ENCODE peak calls at places on chromosome 12, in ten cellular contexts. O is progenitor cell of endocrine pancreas, N is body of pancreas, T is H9, Q is HFFc6, U is tibial artery, V is Panc1, G is PC-9, B is neural crest cell, X is A673. D is an unnamed sample.

GRCh38 chr12:119235352-119235751 is 56.6 kb downstream of the HSPB8 start:
- DNase-seq in O (no peak), B (no peak), T (peak), U (no peak), N (no peak), V (no peak), G (no peak), X (no peak), Q (no peak), D (no peak)

GRCh38 chr12:24945822-24946221 is 3.1 kb downstream of the BCAT1 start:
- DNase-seq in B (no peak), U (no peak), N (no peak), X (no peak), G (no peak), Q (no peak), T (no peak), V (no peak), O (no peak), D (no peak)

GRCh38 chr12:113370923-113371682 is 12.7 kb downstream of the PLBD2 start:
- DNase-seq in N (no peak), X (no peak), U (no peak), G (no peak), B (no peak), V (no peak), O (no peak), T (no peak), Q (no peak), D (no peak)

GRCh38 chr12:14931359-14931758 is 7.0 kb downstream of the ERP27 start:
- DNase-seq in G (no peak), B (no peak), V (no peak), O (no peak), T (no peak), N (no peak), Q (peak), X (no peak), U (no peak), D (peak)

GRCh38 chr12:3777206-3777809 is 24.4 kb upstream of the CRACR2A start:
- DNase-seq in N (no peak), Q (peak), X (peak), U (no peak), B (no peak), G (no peak), O (no peak), T (no peak), V (peak), D (peak)

GRCh38 chr12:107377596-107378385 is 284.4 kb upstream of the CRY1 start:
- DNase-seq in N (no peak), X (no peak), T (no peak), O (no peak), G (no peak), U (no peak), V (no peak), B (no peak), Q (no peak), D (peak)

GRCh38 chr12:121808623-121809022 is 4.8 kb downstream of the SETD1B start:
- DNase-seq in B (no peak), O (no peak), T (no peak), Q (no peak), G (no peak), X (no peak), U (no peak), N (no peak), V (no peak), D (no peak)

GRCh38 chr12:3587402-3588013 is 96.5 kb downstream of the PRMT8 start:
- DNase-seq in B (no peak), X (no peak), Q (no peak), T (no peak), V (no peak), O (no peak), G (no peak), U (no peak), N (no peak), D (no peak)

GRCh38 chr12:5307065-5307464 is 124.8 kb upstream of the NTF3 start:
- DNase-seq in B (no peak), T (no peak), X (no peak), Q (no peak), N (no peak), V (no peak), U (no peak), O (no peak), G (no peak), D (no peak)

GRCh38 chr12:1777798-1778197 is 42.6 kb upstream of the LRTM2 start:
- DNase-seq in X (no peak), O (no peak), Q (peak), B (no peak), U (no peak), G (no peak), N (no peak), T (no peak), V (no peak), D (peak)

DNA sequence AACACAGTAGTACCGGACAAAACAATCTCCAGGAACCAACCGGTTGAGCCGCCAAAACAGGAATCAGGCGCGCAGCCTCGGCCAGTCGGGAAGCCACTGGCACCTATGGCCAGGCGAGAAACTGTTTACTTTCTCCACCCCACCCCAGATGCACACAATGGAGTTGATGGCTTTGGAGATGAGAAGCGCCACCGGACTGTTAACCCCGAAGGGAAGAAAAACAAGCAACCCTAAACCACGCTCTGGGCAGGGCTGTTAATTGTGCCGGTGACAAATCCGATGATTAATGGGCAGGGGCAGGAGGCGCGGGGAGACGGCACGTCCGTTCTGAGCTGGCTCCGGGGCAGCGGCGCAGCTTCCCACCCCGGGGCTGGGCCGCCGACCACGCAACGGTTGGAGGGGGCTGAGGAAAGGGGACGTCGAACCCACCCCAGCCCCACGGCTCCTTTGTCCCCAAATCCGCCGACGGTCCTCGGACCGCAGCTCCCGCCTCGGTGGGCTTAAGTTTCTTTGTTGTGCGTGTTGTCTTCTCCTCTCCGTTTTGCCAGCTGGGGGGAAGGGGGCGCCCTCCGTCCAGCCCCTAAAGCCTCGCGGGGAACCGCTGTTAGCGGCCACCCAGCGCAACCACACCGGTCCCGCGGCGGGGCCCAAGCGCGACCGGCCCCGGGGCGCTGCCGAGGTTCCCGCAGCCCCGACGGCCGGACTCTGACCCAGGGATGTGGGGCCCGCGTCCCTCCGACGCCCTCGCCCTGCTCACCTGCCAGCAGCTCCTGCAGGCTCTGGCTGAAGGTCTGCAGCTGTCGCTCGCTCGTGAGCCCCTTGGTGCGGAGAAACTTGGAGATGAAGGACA is 790 bp downstream of the BTG1 start:
- DNase-seq in Q (peak), T (peak), O (peak), B (peak), U (peak), N (peak), G (peak), V (no peak), X (peak), D (peak)
- TF ChIP-seq CTCF in Q (peak), T (peak), O (peak), B (peak), U (peak), N (no peak), G (no peak), V (no peak), X (peak), D (no peak)

GRCh38 chr12:50129297-50129696 is 17.3 kb downstream of the COX14 start:
- DNase-seq in U (no peak), O (no peak), N (no peak), T (no peak), Q (no peak), V (no peak), X (no peak), G (no peak), B (no peak), D (no peak)

GRCh38 chr12:50127546-50127945 is 15.5 kb downstream of the COX14 start:
- DNase-seq in T (no peak), U (no peak), X (no peak), G (no peak), O (no peak), V (no peak), N (no peak), B (no peak), Q (no peak), D (no peak)

DNA sequence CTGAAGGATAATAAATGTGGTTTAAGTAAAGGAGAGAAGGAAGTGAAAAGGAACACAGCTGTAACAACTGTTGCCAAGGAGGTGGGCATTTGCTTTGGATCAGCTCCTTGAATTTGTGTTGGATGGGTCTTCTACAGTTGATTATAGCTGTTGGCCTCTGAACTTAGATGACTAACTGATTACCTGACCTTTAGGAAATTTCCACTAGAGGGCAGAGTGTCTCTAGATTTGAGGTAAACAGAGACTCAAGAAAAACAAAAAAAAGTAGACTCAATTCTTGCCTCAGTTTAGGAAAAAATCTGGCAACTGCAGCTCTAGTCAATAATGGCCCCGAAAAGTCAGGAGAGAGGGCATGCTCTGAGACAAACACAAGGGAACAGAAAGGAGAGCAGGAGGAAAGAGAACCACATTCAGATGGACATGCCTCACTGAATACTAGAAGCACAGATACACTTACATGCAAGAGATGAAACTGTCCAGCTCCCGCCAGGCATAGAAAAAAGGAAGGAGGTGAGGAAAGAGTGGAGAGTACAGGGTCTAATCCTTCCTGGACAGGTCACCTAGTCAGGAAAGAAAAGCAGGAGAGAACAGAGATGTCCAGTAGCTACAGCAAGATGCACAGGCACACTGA is 20.6 kb downstream of the COX14 start:
- DNase-seq in N (no peak), V (no peak), O (no peak), T (no peak), Q (peak), G (no peak), X (peak), B (no peak), U (no peak), D (peak)
- TF ChIP-seq CTCF in N (no peak), V (no peak), O (peak), T (peak), Q (peak), G (no peak), X (peak), B (peak), U (peak), D (peak)

DNA sequence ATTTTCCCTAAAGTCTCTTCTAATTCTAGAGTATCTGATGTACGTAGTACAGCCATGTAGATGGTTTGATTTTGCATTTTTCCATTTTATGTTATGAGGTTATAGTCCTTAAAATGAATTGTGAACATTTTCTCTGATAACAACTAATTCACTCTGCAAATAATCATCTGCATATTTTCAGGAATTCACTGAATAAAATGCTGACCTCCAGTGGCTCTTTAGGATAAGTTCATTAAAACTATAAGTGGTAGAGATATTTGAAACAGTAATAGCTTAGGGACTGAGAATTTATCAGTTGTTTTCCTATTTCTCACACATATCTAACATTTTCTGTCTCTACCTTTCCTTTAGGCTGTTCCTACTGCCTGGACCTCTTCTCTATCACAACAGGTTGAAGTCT is 4.4 kb downstream of the MSRB3 start:
- DNase-seq in U (no peak), O (no peak), V (no peak), B (no peak), Q (no peak), X (no peak), G (no peak), T (no peak), N (no peak), D (no peak)
- TF ChIP-seq CTCF in U (no peak), O (no peak), V (peak), B (no peak), Q (peak), X (peak), G (no peak), T (no peak), N (no peak), D (peak)

DNA sequence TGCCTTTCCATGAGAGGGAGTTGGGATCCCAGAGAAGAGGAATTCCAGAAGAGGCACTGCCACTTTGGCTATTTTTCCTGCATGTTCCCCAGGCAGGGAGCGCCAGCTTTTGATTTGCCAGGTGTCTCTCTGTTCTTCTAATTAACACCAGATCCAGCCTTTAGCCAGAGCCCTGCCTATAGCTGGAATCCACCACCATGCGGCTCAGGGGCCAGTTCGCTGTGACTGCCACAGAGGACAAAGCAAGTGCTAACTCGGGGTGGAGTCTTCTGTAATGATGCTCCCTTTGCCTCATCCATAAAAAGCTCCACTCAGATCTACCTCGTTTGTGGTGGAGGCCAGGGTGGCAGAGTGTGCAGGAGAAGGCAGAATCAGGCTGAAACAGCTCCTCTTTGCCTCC is 17.9 kb upstream of the CTDSP2 start:
- DNase-seq in G (no peak), Q (peak), O (no peak), U (no peak), N (no peak), B (no peak), X (peak), V (no peak), T (peak), D (no peak)
- TF ChIP-seq CTCF in G (no peak), Q (peak), O (no peak), U (no peak), N (no peak), B (no peak), X (no peak), V (no peak), T (no peak), D (no peak)

GRCh38 chr12:126616441-126616840 is 1551.2 kb downstream of the AACS start:
- DNase-seq in X (no peak), G (no peak), Q (no peak), O (no peak), N (no peak), T (no peak), B (no peak), V (no peak), U (no peak), D (no peak)

DNA sequence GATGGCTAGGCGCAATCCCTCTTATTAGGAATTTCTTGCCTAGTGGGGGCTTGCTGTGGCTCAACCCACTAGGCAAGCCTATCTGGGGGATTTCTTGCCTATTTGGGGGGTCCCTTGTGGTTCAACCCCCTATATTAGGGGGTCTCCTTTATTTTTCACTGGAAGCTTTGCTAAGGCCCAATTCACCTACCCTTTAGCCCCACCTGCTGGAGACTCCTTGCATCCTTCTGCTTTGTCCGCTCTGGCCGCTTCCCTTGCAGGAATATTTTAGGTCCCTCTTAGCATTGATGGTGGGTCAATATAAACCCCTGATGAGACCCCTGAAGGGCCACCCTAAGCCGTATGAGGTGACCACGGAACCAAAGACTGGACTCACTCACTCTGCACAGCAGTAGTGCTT is 1552.1 kb downstream of the AACS start:
- DNase-seq in U (no peak), N (no peak), T (peak), B (peak), O (no peak), X (peak), Q (peak), V (no peak), G (no peak), D (peak)
- TF ChIP-seq CTCF in U (no peak), N (no peak), T (peak), B (peak), O (peak), X (peak), Q (peak), V (peak), G (peak), D (peak)

GRCh38 chr12:53622724-53623123 is 3.5 kb downstream of the ATF7 start:
- DNase-seq in B (no peak), O (no peak), G (no peak), X (no peak), Q (no peak), V (no peak), N (no peak), U (no peak), T (no peak), D (no peak)
- TF ChIP-seq CTCF in B (no peak), O (no peak), G (no peak), X (no peak), Q (no peak), V (no peak), N (no peak), U (no peak), T (no peak), D (no peak)